ENCODE peak calls at places on chromosomes 2 and 18, in seven cellular contexts. G is HCT116, U is HepG2, L is K562, V is GM12878, T is Panc1, Y is H1. R is an unnamed sample.
A peak's percentile ranks its signal among the peaks of the same experiment; 100 is the strongest.

GRCh38 chr2:122166820-122167219 is 411.4 kb downstream of the TSN start:
- DNase-seq in Y (no peak), L (no peak), V (no peak), U (no peak), G (no peak), T (no peak), R (no peak)

GRCh38 chr2:236768393-236769140 is 198.9 kb downstream of the ACKR3 start:
- DNase-seq in G (no peak), Y (no peak), U (no peak), L (no peak), T (no peak), V (no peak), R (no peak)

GRCh38 chr2:179417436-179417949 is 152.9 kb upstream of the SESTD1 start:
- DNase-seq in Y (no peak), T (no peak), G (no peak), V (no peak), U (no peak), L (no peak), R (no peak)

GRCh38 chr18:24063121-24063731 is 48.7 kb downstream of the TTC39C start:
- DNase-seq in T (no peak), Y (no peak), L (no peak), V (no peak), U (peak; percentile 21), G (peak; percentile 27), R (no peak)

GRCh38 chr2:136344339-136344738 is 226.4 kb upstream of the CXCR4 start:
- DNase-seq in V (no peak), U (no peak), T (no peak), Y (no peak), L (no peak), G (no peak), R (no peak)

GRCh38 chr2:110124038-110124825 is 8.6 kb upstream of the MALL start:
- DNase-seq in L (no peak), G (no peak), Y (no peak), V (no peak), U (no peak), T (no peak), R (no peak)

GRCh38 chr2:172821370-172822338 is 86.0 kb downstream of the RAPGEF4 start:
- DNase-seq in G (no peak), U (no peak), T (no peak), L (no peak), Y (no peak), V (no peak), R (peak; percentile 65)

GRCh38 chr2:100214265-100214961 is 72.0 kb upstream of the AFF3 start:
- DNase-seq in Y (no peak), V (no peak), L (no peak), U (peak; percentile 66), G (no peak), T (no peak), R (no peak)

GRCh38 chr18:23812566-23813440 is 123.5 kb downstream of the LAMA3 start:
- DNase-seq in T (no peak), U (no peak), G (peak; percentile 15), L (peak; percentile 12), Y (no peak), V (no peak), R (peak; percentile 34)

GRCh38 chr18:3612315-3612714 is 162.3 kb downstream of the TGIF1 start:
- DNase-seq in V (no peak), Y (no peak), T (no peak), G (no peak), U (no peak), L (no peak), R (no peak)

GRCh38 chr2:30276455-30276911 is 45.1 kb downstream of the LBH start:
- DNase-seq in L (no peak), T (no peak), V (no peak), Y (no peak), U (no peak), G (no peak), R (no peak)

GRCh38 chr2:189022002-189022401 is 47.8 kb downstream of the COL3A1 start:
- DNase-seq in U (no peak), Y (no peak), V (no peak), T (no peak), G (no peak), L (no peak), R (peak; percentile 9)

GRCh38 chr2:28250006-28250405 is 142.7 kb upstream of the FOSL2 start:
- DNase-seq in T (no peak), V (no peak), Y (peak; percentile 43), G (peak; percentile 8), L (no peak), U (no peak), R (no peak)

GRCh38 chr18:56233595-56233994 is 404.8 kb downstream of the TXNL1 start:
- DNase-seq in L (no peak), Y (no peak), U (no peak), T (no peak), V (no peak), G (no peak), R (no peak)

GRCh38 chr2:124983595-124983994 is 958.5 kb downstream of the CNTNAP5 start:
- DNase-seq in U (no peak), T (peak; percentile 82), Y (no peak), V (no peak), G (no peak), L (no peak), R (no peak)

GRCh38 chr18:12121175-12122095 is 27.8 kb downstream of the ANKRD62 start:
- DNase-seq in V (no peak), U (peak; percentile 16), Y (no peak), G (peak; percentile 7), L (peak; percentile 15), T (no peak), R (no peak)

GRCh38 chr2:151367571-151367970 is 10.2 kb downstream of the TNFAIP6 start:
- DNase-seq in Y (no peak), T (no peak), U (no peak), V (no peak), G (no peak), L (no peak), R (no peak)

GRCh38 chr2:223797811-223798721 is 39.3 kb downstream of the AP1S3 start:
- DNase-seq in U (peak; percentile 59), V (peak; percentile 56), L (no peak), Y (no peak), T (no peak), G (no peak), R (peak; percentile 48)

GRCh38 chr18:31040982-31041345 is 1.6 kb downstream of the DSC3 start:
- DNase-seq in Y (no peak), L (no peak), T (no peak), U (no peak), G (no peak), V (no peak), R (peak; percentile 9)

DNA sequence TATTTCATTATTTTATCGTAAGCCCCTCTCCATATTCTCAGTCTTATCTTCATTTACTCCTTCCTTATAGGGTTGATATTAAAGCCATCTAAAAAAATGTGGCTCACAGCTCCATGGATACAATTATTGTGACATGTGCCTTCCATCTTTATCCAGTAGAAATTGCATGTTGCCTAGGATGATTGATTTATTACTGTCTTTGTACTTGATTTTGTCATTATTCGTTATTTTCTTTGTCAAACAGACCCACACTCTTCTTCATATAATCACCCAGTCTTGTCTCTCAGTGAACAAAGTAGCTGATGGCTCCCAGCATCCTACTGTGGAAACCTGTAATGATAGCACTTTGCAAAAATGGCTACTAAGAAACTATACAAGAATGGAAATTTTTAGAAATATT is 252.2 kb upstream of the KCNJ3 start:
- DNase-seq in T (no peak), V (no peak), G (no peak), U (no peak), L (no peak), Y (no peak), R (no peak)
- TF ChIP-seq POLR2AphosphoS5 in T (no peak), V (no peak), G (no peak), U (no peak), L (no peak), Y (no peak), R (no peak)

GRCh38 chr18:54801374-54801773 is 26.9 kb upstream of the RAB27B start:
- DNase-seq in T (no peak), L (no peak), V (no peak), G (no peak), U (peak; percentile 34), Y (no peak), R (no peak)
- TF ChIP-seq SIN3A in T (no peak), L (no peak), V (no peak), G (no peak), U (no peak), Y (no peak), R (no peak)

GRCh38 chr2:171390941-171391516 is 42.8 kb downstream of the METTL8 start:
- DNase-seq in V (no peak), G (no peak), L (no peak), U (no peak), T (no peak), Y (no peak), R (no peak)
- TF ChIP-seq POLR2AphosphoS5 in V (no peak), G (no peak), L (no peak), U (no peak), T (no peak), Y (no peak), R (no peak)

DNA sequence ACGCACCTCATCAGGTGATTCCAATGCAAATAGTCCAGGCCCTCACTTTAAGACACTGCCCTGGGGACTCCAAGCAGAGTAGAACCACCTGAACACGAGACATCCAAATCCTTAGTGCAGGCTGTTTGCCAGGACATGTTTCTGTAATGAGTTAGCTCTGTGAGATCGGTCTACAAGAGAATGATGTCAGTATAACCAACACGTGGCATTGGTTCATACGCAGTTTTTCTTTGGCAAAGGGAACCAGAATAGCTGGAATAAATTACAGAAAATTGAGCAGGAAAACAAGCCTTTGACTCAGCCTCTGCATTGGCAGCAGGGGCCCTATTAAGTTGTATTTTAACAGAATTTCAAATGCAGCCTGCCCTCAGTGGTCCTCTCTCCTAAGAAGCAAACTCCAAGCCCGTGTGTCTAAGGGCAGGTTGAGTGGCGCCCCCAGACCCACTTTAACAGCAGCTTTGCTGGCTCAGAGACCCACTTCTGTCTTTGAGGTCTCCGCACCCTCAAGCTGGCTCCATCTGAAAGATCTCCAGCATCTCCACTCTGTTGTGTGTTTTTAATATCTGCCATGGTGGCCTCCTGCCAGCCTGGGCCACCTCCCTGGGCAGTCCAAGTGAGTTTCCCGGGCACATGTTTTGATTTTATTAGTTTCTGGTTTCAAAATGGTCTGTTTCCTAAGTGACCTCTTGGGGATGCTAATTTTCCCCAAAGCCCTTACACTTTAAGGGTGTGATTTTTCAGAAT is 61.3 kb downstream of the ALPK2 start:
- DNase-seq in G (no peak), Y (no peak), U (peak; percentile 5), T (peak; percentile 28), V (no peak), L (no peak), R (no peak)
- TF ChIP-seq SIN3A in G (no peak), Y (no peak), U (no peak), T (no peak), V (no peak), L (no peak), R (no peak)

GRCh38 chr2:2777876-2778275 is 446.8 kb upstream of the MYT1L start:
- DNase-seq in V (no peak), T (no peak), G (no peak), Y (no peak), U (no peak), L (no peak), R (no peak)
- TF ChIP-seq POLR2AphosphoS5 in V (no peak), T (no peak), G (no peak), Y (no peak), U (no peak), L (no peak), R (no peak)